ENCODE peak calls at places on chromosomes 7 and 10, in eight cellular contexts. One of them, this sample, is unnamed.

GRCh38 chr7:494261-494687 is 25.4 kb downstream of the PDGFA start:
- DNase-seq in stomach: no peak
- DNase-seq in uterus: no peak
- DNase-seq in transverse colon: no peak
- DNase-seq in right lobe of liver: no peak
- DNase-seq in tibial nerve: no peak
- DNase-seq in body of pancreas: no peak
- DNase-seq in esophagus squamous epithelium: no peak
- DNase-seq in this sample: no peak

GRCh38 chr7:45689011-45689796 is 115.0 kb downstream of the ADCY1 start:
- DNase-seq in uterus: no peak
- DNase-seq in transverse colon: no peak
- DNase-seq in esophagus squamous epithelium: no peak
- DNase-seq in stomach: no peak
- DNase-seq in body of pancreas: no peak
- DNase-seq in tibial nerve: peak; percentile 2
- DNase-seq in right lobe of liver: no peak
- DNase-seq in this sample: no peak

GRCh38 chr7:50202052-50202555 is 102.4 kb upstream of the IKZF1 start:
- DNase-seq in right lobe of liver: no peak
- DNase-seq in uterus: no peak
- DNase-seq in body of pancreas: no peak
- DNase-seq in esophagus squamous epithelium: no peak
- DNase-seq in transverse colon: no peak
- DNase-seq in tibial nerve: no peak
- DNase-seq in stomach: no peak
- DNase-seq in this sample: no peak

GRCh38 chr7:2675256-2675764 is 12.7 kb upstream of the AMZ1 start:
- DNase-seq in stomach: no peak
- DNase-seq in body of pancreas: no peak
- DNase-seq in right lobe of liver: no peak
- DNase-seq in tibial nerve: no peak
- DNase-seq in uterus: no peak
- DNase-seq in esophagus squamous epithelium: no peak
- DNase-seq in transverse colon: no peak
- DNase-seq in this sample: no peak

GRCh38 chr7:111853231-111853990 is 291.1 kb upstream of the IMMP2L start:
- DNase-seq in stomach: no peak
- DNase-seq in tibial nerve: no peak
- DNase-seq in body of pancreas: no peak
- DNase-seq in right lobe of liver: no peak
- DNase-seq in uterus: no peak
- DNase-seq in esophagus squamous epithelium: no peak
- DNase-seq in transverse colon: no peak
- DNase-seq in this sample: no peak

GRCh38 chr7:140231779-140232491 is 55.2 kb upstream of the KDM7A start:
- DNase-seq in tibial nerve: no peak
- DNase-seq in transverse colon: peak; percentile 69
- DNase-seq in right lobe of liver: no peak
- DNase-seq in esophagus squamous epithelium: no peak
- DNase-seq in body of pancreas: no peak
- DNase-seq in uterus: no peak
- DNase-seq in stomach: peak; percentile 73
- DNase-seq in this sample: peak; percentile 45

GRCh38 chr7:1567082-1567771 is 2.6 kb downstream of the PSMG3 start:
- DNase-seq in stomach: peak; percentile 68
- DNase-seq in esophagus squamous epithelium: no peak
- DNase-seq in uterus: no peak
- DNase-seq in body of pancreas: no peak
- DNase-seq in transverse colon: peak; percentile 55
- DNase-seq in tibial nerve: peak; percentile 66
- DNase-seq in right lobe of liver: no peak
- DNase-seq in this sample: peak; percentile 85

GRCh38 chr10:84224411-84225028 is 824 bp downstream of the LRIT2 start:
- DNase-seq in body of pancreas: no peak
- DNase-seq in right lobe of liver: no peak
- DNase-seq in uterus: no peak
- DNase-seq in transverse colon: no peak
- DNase-seq in esophagus squamous epithelium: no peak
- DNase-seq in tibial nerve: no peak
- DNase-seq in stomach: no peak
- DNase-seq in this sample: no peak

GRCh38 chr10:110414563-110415309 is 83.0 kb upstream of the DUSP5 start:
- DNase-seq in esophagus squamous epithelium: peak; percentile 66
- DNase-seq in tibial nerve: no peak
- DNase-seq in stomach: peak; percentile 70
- DNase-seq in uterus: no peak
- DNase-seq in right lobe of liver: no peak
- DNase-seq in transverse colon: peak; percentile 80
- DNase-seq in body of pancreas: peak; percentile 41
- DNase-seq in this sample: no peak

DNA sequence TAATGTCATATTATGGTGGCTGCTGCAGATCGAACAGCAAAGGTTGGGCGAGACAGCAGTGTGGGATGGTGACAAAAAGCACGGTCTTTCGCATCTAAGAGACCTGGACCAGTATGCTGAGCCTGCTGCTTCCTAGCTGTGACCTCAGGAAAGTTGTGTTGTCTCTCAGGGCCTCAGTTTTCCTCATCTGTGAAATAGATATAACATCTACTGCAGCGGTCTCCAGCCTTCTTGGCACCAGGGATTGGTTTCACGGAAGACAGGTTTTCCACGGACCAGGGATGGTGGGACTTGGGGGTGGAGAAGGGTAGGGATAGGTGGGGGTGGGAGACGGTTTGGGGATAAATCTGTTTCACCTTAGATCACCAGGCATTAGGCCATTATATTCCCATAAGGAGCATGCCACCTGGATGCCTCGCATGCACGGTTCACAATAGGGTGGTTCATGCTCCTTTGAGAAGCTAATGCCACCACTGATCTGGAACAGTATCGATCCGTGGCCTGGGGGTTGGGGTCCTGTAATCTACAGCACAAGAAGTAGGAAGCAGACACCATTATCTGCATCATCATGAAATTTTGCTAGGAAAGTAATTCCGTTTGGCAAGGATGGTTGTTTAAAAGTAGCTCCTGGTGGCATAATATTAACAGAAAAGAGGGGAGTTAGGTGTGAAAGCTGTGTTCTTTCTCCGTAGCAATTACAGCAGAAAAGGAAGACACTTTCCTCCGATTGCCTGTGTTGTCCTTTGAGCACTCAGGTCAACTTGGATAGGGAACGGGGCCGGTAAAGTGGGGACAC is 10.8 kb downstream of the KLF6 start:
- DNase-seq in tibial nerve: no peak
- DNase-seq in uterus: no peak
- DNase-seq in body of pancreas: no peak
- DNase-seq in stomach: no peak
- DNase-seq in transverse colon: no peak
- DNase-seq in esophagus squamous epithelium: no peak
- DNase-seq in right lobe of liver: no peak
- DNase-seq in this sample: no peak
- TF ChIP-seq POLR2A in tibial nerve: no peak
- TF ChIP-seq POLR2A in uterus: no peak
- TF ChIP-seq POLR2A in body of pancreas: no peak
- TF ChIP-seq POLR2A in stomach: no peak
- TF ChIP-seq POLR2A in transverse colon: no peak
- TF ChIP-seq POLR2A in esophagus squamous epithelium: no peak
- TF ChIP-seq POLR2A in right lobe of liver: no peak
- TF ChIP-seq POLR2A in this sample: no peak

DNA sequence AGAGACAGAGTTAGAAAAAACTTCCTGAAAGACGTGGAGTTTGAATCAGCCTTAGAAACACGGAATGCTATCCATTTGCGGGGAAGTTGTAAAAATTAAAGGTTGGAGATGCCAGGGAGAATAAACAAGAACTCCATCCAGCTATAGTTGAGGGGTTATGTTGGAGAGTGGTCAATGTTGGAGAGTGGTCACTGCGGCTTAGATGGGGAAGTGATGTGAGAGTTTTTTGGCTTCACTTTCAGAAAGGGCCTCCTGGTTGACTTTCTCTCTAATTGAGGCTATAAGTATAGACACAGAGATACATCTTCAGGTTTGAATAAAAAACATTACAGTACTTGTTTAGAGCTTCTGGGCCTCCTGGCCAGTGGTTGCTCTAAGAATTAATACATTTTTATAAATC is 675 bp downstream of the CC2D2B start:
- DNase-seq in tibial nerve: no peak
- DNase-seq in uterus: no peak
- DNase-seq in right lobe of liver: no peak
- DNase-seq in transverse colon: no peak
- DNase-seq in body of pancreas: no peak
- DNase-seq in esophagus squamous epithelium: no peak
- DNase-seq in stomach: no peak
- DNase-seq in this sample: no peak
- H3K4me3 ChIP-seq in tibial nerve: peak overlapping the region; percentile 80
- H3K4me3 ChIP-seq in uterus: no peak overlapping the region
- H3K4me3 ChIP-seq in right lobe of liver: no peak overlapping the region
- H3K4me3 ChIP-seq in transverse colon: no peak overlapping the region
- H3K4me3 ChIP-seq in body of pancreas: no peak overlapping the region
- H3K4me3 ChIP-seq in esophagus squamous epithelium: no peak overlapping the region
- H3K4me3 ChIP-seq in stomach: peak overlapping the region; percentile 77
- H3K4me3 ChIP-seq in this sample: no peak overlapping the region

DNA sequence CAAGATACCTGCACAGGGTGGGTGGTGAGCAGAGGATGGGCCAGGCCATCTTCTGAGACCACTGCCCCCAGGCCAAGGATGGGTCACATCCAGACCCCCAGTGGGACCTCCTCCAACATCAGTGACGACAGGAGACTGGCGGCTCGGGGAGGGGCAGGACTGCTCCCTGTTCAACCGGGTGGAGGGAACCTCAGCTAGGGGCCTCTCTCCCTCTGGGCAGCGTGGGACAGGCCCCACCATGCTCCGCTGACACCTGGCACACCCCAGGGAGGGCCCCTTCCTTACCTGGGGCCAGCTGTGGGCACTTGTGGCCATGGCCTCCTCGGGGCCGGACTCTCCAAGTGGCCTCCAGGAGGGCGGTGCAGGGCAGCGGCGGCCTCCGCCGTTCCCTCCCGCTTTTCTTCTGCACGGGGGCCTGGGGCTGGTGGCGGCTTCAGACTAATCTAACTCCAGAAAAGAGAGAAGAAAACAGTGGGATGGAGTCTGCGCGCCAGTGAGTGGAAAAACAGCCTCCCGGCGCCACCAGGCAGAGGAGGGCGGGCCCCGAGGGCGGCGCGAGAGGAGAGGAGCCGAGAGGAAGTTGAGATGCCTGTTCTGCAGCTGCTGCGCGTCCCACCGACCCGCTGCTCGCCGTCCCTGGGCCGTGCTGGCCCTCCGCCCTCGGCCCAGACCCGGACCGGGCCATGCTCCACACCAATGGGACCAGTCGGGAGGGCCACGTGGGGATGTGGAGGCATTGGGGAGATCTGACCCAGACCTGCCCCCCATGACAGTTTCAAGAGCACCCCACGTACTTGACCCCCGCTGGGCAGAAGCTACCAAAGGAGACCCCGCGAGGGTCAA is at the start of gene CALHM2:
- DNase-seq in right lobe of liver: no peak
- DNase-seq in esophagus squamous epithelium: no peak
- DNase-seq in uterus: peak; percentile 76
- DNase-seq in body of pancreas: peak; percentile 61
- DNase-seq in stomach: peak; percentile 56
- DNase-seq in tibial nerve: peak; percentile 68
- DNase-seq in transverse colon: peak; percentile 67
- DNase-seq in this sample: peak; percentile 60
- TF ChIP-seq POLR2A in right lobe of liver: no peak
- TF ChIP-seq POLR2A in esophagus squamous epithelium: peak; percentile 50
- TF ChIP-seq POLR2A in uterus: peak; percentile 52
- TF ChIP-seq POLR2A in body of pancreas: peak; percentile 23
- TF ChIP-seq POLR2A in stomach: no peak
- TF ChIP-seq POLR2A in tibial nerve: peak; percentile 46
- TF ChIP-seq POLR2A in transverse colon: no peak
- TF ChIP-seq POLR2A in this sample: no peak

GRCh38 chr7:28407643-28408042 is 4.7 kb upstream of the CREB5 start:
- DNase-seq in transverse colon: peak; percentile 13
- DNase-seq in stomach: no peak
- DNase-seq in right lobe of liver: no peak
- DNase-seq in body of pancreas: peak; percentile 21
- DNase-seq in esophagus squamous epithelium: no peak
- DNase-seq in tibial nerve: peak; percentile 55
- DNase-seq in uterus: no peak
- DNase-seq in this sample: no peak

GRCh38 chr7:28408974-28409715 is 3.2 kb upstream of the CREB5 start:
- DNase-seq in uterus: peak; percentile 95
- DNase-seq in stomach: peak; percentile 78
- DNase-seq in tibial nerve: peak; percentile 99
- DNase-seq in body of pancreas: peak; percentile 94
- DNase-seq in esophagus squamous epithelium: peak; percentile 39
- DNase-seq in transverse colon: peak; percentile 83
- DNase-seq in right lobe of liver: peak; percentile 75
- DNase-seq in this sample: peak; percentile 95

GRCh38 chr7:28409716-28410627 is 2.3 kb upstream of the CREB5 start:
- DNase-seq in esophagus squamous epithelium: no peak
- DNase-seq in right lobe of liver: no peak
- DNase-seq in uterus: peak; percentile 54
- DNase-seq in body of pancreas: peak; percentile 34
- DNase-seq in transverse colon: peak; percentile 18
- DNase-seq in tibial nerve: peak; percentile 20
- DNase-seq in stomach: peak; percentile 27
- DNase-seq in this sample: peak; percentile 91

GRCh38 chr7:28406192-28406591 is 6.1 kb upstream of the CREB5 start:
- DNase-seq in transverse colon: no peak
- DNase-seq in stomach: no peak
- DNase-seq in esophagus squamous epithelium: no peak
- DNase-seq in body of pancreas: no peak
- DNase-seq in uterus: no peak
- DNase-seq in right lobe of liver: no peak
- DNase-seq in tibial nerve: no peak
- DNase-seq in this sample: no peak

GRCh38 chr7:28408105-28408973 is 4.0 kb upstream of the CREB5 start:
- DNase-seq in stomach: no peak
- DNase-seq in uterus: peak; percentile 39
- DNase-seq in tibial nerve: peak; percentile 46
- DNase-seq in right lobe of liver: no peak
- DNase-seq in body of pancreas: peak; percentile 10
- DNase-seq in transverse colon: peak; percentile 14
- DNase-seq in esophagus squamous epithelium: no peak
- DNase-seq in this sample: peak; percentile 88
- H3K4me3 ChIP-seq in stomach: peak overlapping the region; percentile 51
- H3K4me3 ChIP-seq in uterus: peak overlapping the region; percentile 21
- H3K4me3 ChIP-seq in tibial nerve: peak overlapping the region; percentile 55
- H3K4me3 ChIP-seq in right lobe of liver: no peak overlapping the region
- H3K4me3 ChIP-seq in body of pancreas: no peak overlapping the region
- H3K4me3 ChIP-seq in transverse colon: no peak overlapping the region
- H3K4me3 ChIP-seq in esophagus squamous epithelium: peak overlapping the region; percentile 52
- H3K4me3 ChIP-seq in this sample: no peak overlapping the region

This sample was measured in lower leg skin.